ENCODE peak calls at places on chromosomes 12 and 14, in seven cellular contexts. K is upper lobe of right lung, O is mesenchymal stem cell, H is ascending aorta, E is ovary, B is GM23248, M is uterus. A is an unnamed sample.

GRCh38 chr14:59829469-59829868 is 41.1 kb downstream of the RTN1 start:
- DNase-seq in O (no peak), E (no peak), K (no peak), M (no peak), B (no peak), H (no peak), A (no peak)

GRCh38 chr12:54751493-54751892 is 102.8 kb upstream of the MUCL1 start:
- DNase-seq in E (no peak), H (no peak), O (no peak), K (no peak), M (no peak), B (no peak), A (no peak)

GRCh38 chr12:79525357-79525756 is 165.4 kb downstream of the PAWR start:
- DNase-seq in B (no peak), O (no peak), K (no peak), H (no peak), M (no peak), E (no peak), A (no peak)

GRCh38 chr12:52266514-52266913 is 7.9 kb upstream of the KRT86 start:
- DNase-seq in M (no peak), O (no peak), H (no peak), E (no peak), B (no peak), K (no peak), A (no peak)

GRCh38 chr12:80966001-80966400 is 28.3 kb upstream of the LIN7A start:
- DNase-seq in E (no peak), M (no peak), H (no peak), O (no peak), B (no peak), K (no peak), A (no peak)

GRCh38 chr12:62846506-62846905 is 88.4 kb downstream of the PPM1H start:
- DNase-seq in O (peak; percentile 29), M (no peak), H (no peak), B (no peak), E (no peak), K (no peak), A (no peak)

GRCh38 chr12:27852117-27852516 is 72.1 kb upstream of the MANSC4 start:
- DNase-seq in O (no peak), M (no peak), E (no peak), B (no peak), H (no peak), K (no peak), A (no peak)

GRCh38 chr14:88168498-88169165 is 154.4 kb downstream of the KCNK10 start:
- DNase-seq in B (peak; percentile 54), E (no peak), O (peak; percentile 29), H (no peak), K (no peak), M (no peak), A (no peak)

GRCh38 chr12:39296496-39296895 is 146.4 kb downstream of the KIF21A start:
- DNase-seq in M (no peak), O (no peak), E (no peak), B (no peak), K (no peak), H (no peak), A (no peak)

GRCh38 chr14:105064721-105065143 is 498 bp downstream of the GPR132 start:
- DNase-seq in H (no peak), K (peak; percentile 69), E (no peak), O (peak; percentile 29), B (peak; percentile 35), M (no peak), A (no peak)

GRCh38 chr14:73457050-73457934 is 1.1 kb downstream of the NUMB start:
- DNase-seq in E (no peak), M (no peak), B (peak; percentile 83), H (no peak), O (peak; percentile 71), K (peak; percentile 72), A (peak; percentile 27)

GRCh38 chr12:19683178-19683927 is 244.1 kb downstream of the AEBP2 start:
- DNase-seq in E (no peak), K (no peak), M (no peak), O (peak; percentile 82), H (no peak), B (peak; percentile 33), A (no peak)

GRCh38 chr14:95327558-95328374 is 8.1 kb upstream of the CLMN start:
- DNase-seq in O (no peak), E (no peak), M (no peak), K (no peak), H (no peak), B (no peak), A (no peak)

GRCh38 chr12:54033106-54033979 is 493 bp downstream of the HOXC5 start:
- DNase-seq in E (peak; percentile 73), M (peak; percentile 58), O (peak; percentile 65), K (peak; percentile 60), H (no peak), B (peak; percentile 87), A (no peak)

GRCh38 chr14:104919993-104920315 is 4.7 kb upstream of the PLD4 start:
- DNase-seq in E (no peak), B (no peak), K (no peak), H (no peak), O (no peak), M (no peak), A (no peak)

GRCh38 chr12:94099191-94099983 is 49.0 kb upstream of the PLXNC1 start:
- DNase-seq in E (no peak), B (no peak), M (no peak), H (no peak), O (no peak), K (no peak), A (no peak)

GRCh38 chr12:121190523-121191031 is 19.4 kb upstream of the P2RX4 start:
- DNase-seq in B (peak; percentile 91), M (no peak), E (no peak), O (peak; percentile 94), H (no peak), K (no peak), A (no peak)

GRCh38 chr14:91755560-91755959 is 23.7 kb upstream of the CATSPERB start:
- DNase-seq in M (no peak), O (no peak), B (peak; percentile 51), E (no peak), H (no peak), K (no peak), A (no peak)

GRCh38 chr12:92144631-92145480 is 790 bp downstream of the BTG1 start:
- DNase-seq in H (no peak), M (peak; percentile 50), B (peak; percentile 83), K (peak; percentile 83), E (peak; percentile 72), O (peak; percentile 60), A (peak; percentile 44)

GRCh38 chr12:22215467-22216253 is 118.8 kb downstream of the ST8SIA1 start:
- DNase-seq in O (peak; percentile 18), H (no peak), B (peak; percentile 44), M (no peak), K (no peak), E (no peak), A (no peak)

GRCh38 chr14:21093769-21094681 is 4.4 kb downstream of the ZNF219 start:
- DNase-seq in B (no peak), O (peak; percentile 47), E (peak; percentile 27), K (no peak), H (no peak), M (no peak), A (no peak)

GRCh38 chr14:76937181-76938091 is 91.1 kb downstream of the IRF2BPL start:
- DNase-seq in H (no peak), B (peak; percentile 96), M (peak; percentile 73), K (no peak), E (peak; percentile 81), O (peak; percentile 84), A (peak; percentile 73)

GRCh38 chr14:69260246-69260978 is 454 bp downstream of the GALNT16 start:
- DNase-seq in M (no peak), B (peak; percentile 59), K (no peak), E (peak; percentile 30), O (peak; percentile 53), H (no peak), A (no peak)

GRCh38 chr14:33451211-33451610 is 499.7 kb downstream of the EGLN3 start:
- DNase-seq in B (no peak), O (no peak), H (no peak), E (no peak), K (no peak), M (peak; percentile 17), A (no peak)

GRCh38 chr12:116919247-116919671 is 8.5 kb downstream of the FBXW8 start:
- DNase-seq in M (no peak), E (no peak), B (no peak), K (no peak), O (no peak), H (no peak), A (no peak)

DNA sequence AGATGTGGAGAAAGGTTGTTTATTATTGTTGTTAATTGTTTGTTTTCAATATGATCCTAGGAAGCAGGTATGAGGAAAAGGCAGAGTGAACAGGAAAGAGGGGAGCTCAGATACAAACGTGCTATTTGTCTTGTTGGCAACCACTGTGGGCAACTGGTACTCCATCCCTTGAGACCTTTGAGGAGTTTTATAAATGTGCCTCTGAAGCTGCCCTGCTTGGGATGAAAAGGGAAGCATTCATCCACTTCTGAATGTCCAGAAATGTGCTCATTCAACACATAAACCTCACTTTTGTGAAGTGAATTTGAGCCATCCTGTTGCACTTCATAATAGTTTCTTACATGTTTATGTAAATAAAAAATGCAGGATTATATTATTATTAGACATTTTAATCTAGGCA is 164.3 kb upstream of the PDZRN4 start:
- DNase-seq in M (no peak), O (no peak), B (no peak), K (no peak), E (no peak), H (no peak), A (no peak)
- H3K4me1 ChIP-seq in M (no peaks in the 10 kb centered on the region), O (no peaks in the 10 kb centered on the region), B (no peaks in the 10 kb centered on the region), K (no peaks in the 10 kb centered on the region), E (no peaks in the 10 kb centered on the region), H (no peaks in the 10 kb centered on the region), A (no peaks in the 10 kb centered on the region)

GRCh38 chr12:65306229-65306602 is 27.7 kb downstream of the MSRB3 start:
- DNase-seq in K (no peak), M (no peak), E (no peak), H (no peak), O (no peak), B (peak; percentile 28), A (no peak)
- H3K27ac ChIP-seq in K (no peak overlapping the region), M (no peak overlapping the region), E (no peak overlapping the region), H (no peak overlapping the region), O (no peak overlapping the region), B (peak overlapping the region; percentile 58), A (peak overlapping the region; percentile 36)

GRCh38 chr14:50022661-50023060 is 93.7 kb downstream of the VCPKMT start:
- DNase-seq in E (no peak), H (no peak), K (no peak), B (no peak), O (no peak), M (no peak), A (no peak)
- H3K4me3 ChIP-seq in E (no peak overlapping the region), H (no peak overlapping the region), K (no peak overlapping the region), B (no peak overlapping the region), O (no peak overlapping the region), M (no peak overlapping the region), A (no peak overlapping the region)

GRCh38 chr14:103029936-103030335 is 27.4 kb downstream of the CDC42BPB start:
- DNase-seq in B (no peak), H (no peak), O (no peak), K (no peak), E (no peak), M (no peak), A (no peak)

GRCh38 chr14:103026988-103027387 is 30.4 kb downstream of the CDC42BPB start:
- DNase-seq in O (no peak), H (no peak), M (no peak), K (no peak), B (no peak), E (no peak), A (no peak)

GRCh38 chr14:103028161-103028767 is 29.1 kb downstream of the CDC42BPB start:
- DNase-seq in O (no peak), B (no peak), K (no peak), E (no peak), M (no peak), H (no peak), A (no peak)

GRCh38 chr14:103027451-103027850 is 29.9 kb downstream of the CDC42BPB start:
- DNase-seq in E (no peak), H (no peak), K (no peak), M (no peak), O (no peak), B (no peak), A (no peak)

GRCh38 chr14:103028772-103029171 is 28.6 kb downstream of the CDC42BPB start:
- DNase-seq in H (no peak), K (no peak), O (no peak), B (no peak), E (no peak), M (no peak), A (no peak)
- H3K4me1 ChIP-seq in H (peaks cover 2% of the 10 kb centered on the region), K (peaks cover 17% of the 10 kb centered on the region), O (peaks cover 12% of the 10 kb centered on the region), B (peaks cover 37% of the 10 kb centered on the region), E (peaks cover 10% of the 10 kb centered on the region), M (peaks cover 3% of the 10 kb centered on the region), A (peaks cover 48% of the 10 kb centered on the region)

A was measured in left ventricle myocardium inferior.